ENCODE peak calls at places on chromosome 14, in eight cellular contexts. Q is psoas muscle; M is fibroblast of lung; Z is CD8-positive, alpha-beta memory T cell; K is astrocyte; J is heart left ventricle; S is SJSA1; P is OCI-LY7. G is an unnamed sample. For H3K4me1, the result is how much of the 10 kb centered on the place peaks cover.

GRCh38 chr14:57732886-57733285 is 133.0 kb downstream of the SLC35F4 start:
- DNase-seq in Q (no peak), M (peak), Z (no peak), K (peak), J (no peak), S (no peak), P (no peak), G (no peak)

GRCh38 chr14:61927015-61927414 is 164.8 kb downstream of the SNAPC1 start:
- DNase-seq in Q (no peak), M (peak), Z (no peak), K (peak), J (no peak), S (peak), P (no peak), G (no peak)

GRCh38 chr14:63027719-63028118 is 17.5 kb downstream of the KCNH5 start:
- DNase-seq in Q (no peak), M (no peak), Z (no peak), K (no peak), J (no peak), S (no peak), P (no peak), G (no peak)

GRCh38 chr14:35388656-35389314 is 15.8 kb downstream of the NFKBIA start:
- DNase-seq in Q (peak), M (no peak), Z (no peak), K (no peak), J (no peak), S (no peak), P (no peak), G (no peak)

GRCh38 chr14:95185452-95186392 is 28.4 kb upstream of the DICER1 start:
- DNase-seq in Q (peak), M (peak), Z (no peak), K (no peak), J (peak), S (no peak), P (no peak), G (peak)

GRCh38 chr14:29584992-29585391 is 342.7 kb downstream of the PRKD1 start:
- DNase-seq in Q (peak), M (peak), Z (no peak), K (peak), J (peak), S (no peak), P (no peak), G (peak)

GRCh38 chr14:73755434-73756014 is 41.3 kb upstream of the PNMA1 start:
- DNase-seq in Q (no peak), M (no peak), Z (peak), K (no peak), J (peak), S (peak), P (peak), G (no peak)

GRCh38 chr14:81193924-81194633 is 26.7 kb downstream of the GTF2A1 start:
- DNase-seq in Q (no peak), M (no peak), Z (no peak), K (no peak), J (no peak), S (no peak), P (no peak), G (no peak)

GRCh38 chr14:103316723-103317122 is 17.3 kb upstream of the EIF5 start:
- DNase-seq in Q (no peak), M (no peak), Z (no peak), K (no peak), J (no peak), S (no peak), P (no peak), G (no peak)

GRCh38 chr14:77681196-77682157 is 26.3 kb downstream of the ALKBH1 start:
- DNase-seq in Q (no peak), M (peak), Z (no peak), K (peak), J (no peak), S (peak), P (no peak), G (no peak)

GRCh38 chr14:31449971-31450610 is 7.2 kb downstream of the DTD2 start:
- DNase-seq in Q (no peak), M (peak), Z (no peak), K (peak), J (no peak), S (peak), P (peak), G (no peak)

GRCh38 chr14:74257988-74258704 is 18.9 kb downstream of the VSX2 start:
- DNase-seq in Q (no peak), M (no peak), Z (no peak), K (no peak), J (no peak), S (no peak), P (no peak), G (no peak)

GRCh38 chr14:103232831-103233319 is 101.2 kb upstream of the EIF5 start:
- DNase-seq in Q (no peak), M (no peak), Z (no peak), K (no peak), J (no peak), S (no peak), P (no peak), G (no peak)

GRCh38 chr14:45198551-45198950 is 54.5 kb downstream of the MIS18BP1 start:
- DNase-seq in Q (no peak), M (peak), Z (no peak), K (peak), J (no peak), S (peak), P (no peak), G (no peak)

GRCh38 chr14:96614528-96614927 is 112.3 kb downstream of the PAPOLA start:
- DNase-seq in Q (no peak), M (no peak), Z (no peak), K (no peak), J (no peak), S (no peak), P (no peak), G (no peak)

GRCh38 chr14:41404121-41404520 is 202.6 kb upstream of the LRFN5 start:
- DNase-seq in Q (no peak), M (peak), Z (no peak), K (peak), J (no peak), S (no peak), P (no peak), G (no peak)

GRCh38 chr14:61296707-61297502 is 15.8 kb upstream of the TMEM30B start:
- DNase-seq in Q (no peak), M (peak), Z (peak), K (peak), J (no peak), S (peak), P (peak), G (no peak)

GRCh38 chr14:101972126-101972785 is 7.9 kb downstream of the DYNC1H1 start:
- DNase-seq in Q (peak), M (peak), Z (no peak), K (peak), J (peak), S (peak), P (no peak), G (peak)

GRCh38 chr14:101043891-101044290 is 140.4 kb upstream of the RTL1 start:
- DNase-seq in Q (no peak), M (no peak), Z (no peak), K (no peak), J (no peak), S (no peak), P (no peak), G (no peak)

DNA sequence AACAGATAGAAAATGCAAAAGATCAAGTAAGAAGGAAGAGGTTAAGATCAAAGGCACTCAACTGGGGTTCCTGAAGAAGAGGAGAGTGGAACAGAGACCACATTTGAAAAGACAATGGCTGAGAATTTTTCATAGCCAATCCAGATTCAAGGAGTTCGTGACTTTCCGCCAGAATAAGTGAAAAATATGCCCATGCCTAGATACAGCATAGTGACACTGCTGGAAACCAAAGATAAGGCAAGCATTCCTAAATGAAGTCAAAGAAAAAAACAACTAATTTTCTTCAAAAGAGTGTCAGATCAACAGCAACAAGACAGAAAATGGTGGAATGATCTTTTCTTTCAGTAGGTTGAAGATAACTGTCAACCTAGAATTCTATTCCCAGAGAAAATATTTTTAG is 47.5 kb downstream of the EGLN3 start:
- DNase-seq in Q (no peak), M (no peak), Z (no peak), K (no peak), J (no peak), S (no peak), P (no peak), G (no peak)
- H3K27ac ChIP-seq in Q (no peak), M (no peak), Z (no peak), K (no peak), J (no peak), S (no peak), P (no peak), G (no peak)

GRCh38 chr14:93005135-93005813 is 82.3 kb downstream of the CHGA start:
- DNase-seq in Q (peak), M (no peak), Z (no peak), K (no peak), J (no peak), S (no peak), P (no peak), G (no peak)
- H3K4me1 ChIP-seq in Q (under half), M (under half), Z (under half), K (under half), J (half or more), S (half or more), P (under half), G (under half)

DNA sequence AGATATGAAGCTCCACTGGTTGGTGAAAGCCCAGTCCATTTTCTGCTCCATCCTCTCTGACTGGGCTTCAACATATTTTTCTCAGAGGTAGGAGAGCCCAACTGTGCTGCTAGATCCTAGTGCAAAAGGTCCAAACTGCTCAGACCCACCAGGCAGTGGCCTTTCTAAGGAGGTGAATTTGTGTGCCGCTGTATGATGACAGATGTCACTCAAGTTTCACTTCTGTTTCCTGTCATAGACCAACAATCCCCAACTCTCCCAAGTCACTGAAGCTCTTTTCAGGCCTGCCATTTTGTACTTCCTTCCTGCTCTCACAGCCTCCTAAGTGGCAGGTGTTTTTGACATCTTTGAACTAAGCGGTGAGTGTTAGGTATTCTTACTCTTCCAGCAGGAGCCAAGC is 16.4 kb upstream of the RNASE4 start:
- DNase-seq in Q (no peak), M (no peak), Z (no peak), K (no peak), J (no peak), S (no peak), P (peak), G (no peak)
- H3K27ac ChIP-seq in Q (no peak), M (no peak), Z (no peak), K (no peak), J (no peak), S (no peak), P (peak), G (no peak)

GRCh38 chr14:89340782-89341181 is 76.3 kb downstream of the FOXN3 start:
- DNase-seq in Q (no peak), M (no peak), Z (no peak), K (no peak), J (no peak), S (no peak), P (no peak), G (no peak)
- H3K4me1 ChIP-seq in Q (under half), M (under half), Z (under half), K (under half), J (under half), S (under half), P (half or more), G (under half)

GRCh38 chr14:97697772-97698171 is 900.6 kb downstream of the VRK1 start:
- DNase-seq in Q (no peak), M (no peak), Z (no peak), K (no peak), J (no peak), S (no peak), P (no peak), G (no peak)
- H3K27ac ChIP-seq in Q (no peak), M (no peak), Z (no peak), K (no peak), J (no peak), S (no peak), P (no peak), G (no peak)

GRCh38 chr14:104688505-104688754 is 988 bp upstream of the INF2 start:
- DNase-seq in Q (no peak), M (no peak), Z (no peak), K (no peak), J (no peak), S (no peak), P (no peak), G (no peak)

GRCh38 chr14:104688755-104689619 is at the start of gene INF2:
- DNase-seq in Q (peak), M (peak), Z (no peak), K (no peak), J (peak), S (peak), P (peak), G (no peak)

GRCh38 chr14:104690861-104691455 is 1.5 kb downstream of the INF2 start:
- DNase-seq in Q (no peak), M (no peak), Z (no peak), K (no peak), J (no peak), S (no peak), P (no peak), G (no peak)

GRCh38 chr14:104690266-104690711 is 871 bp downstream of the INF2 start:
- DNase-seq in Q (no peak), M (no peak), Z (no peak), K (no peak), J (peak), S (no peak), P (no peak), G (no peak)

DNA sequence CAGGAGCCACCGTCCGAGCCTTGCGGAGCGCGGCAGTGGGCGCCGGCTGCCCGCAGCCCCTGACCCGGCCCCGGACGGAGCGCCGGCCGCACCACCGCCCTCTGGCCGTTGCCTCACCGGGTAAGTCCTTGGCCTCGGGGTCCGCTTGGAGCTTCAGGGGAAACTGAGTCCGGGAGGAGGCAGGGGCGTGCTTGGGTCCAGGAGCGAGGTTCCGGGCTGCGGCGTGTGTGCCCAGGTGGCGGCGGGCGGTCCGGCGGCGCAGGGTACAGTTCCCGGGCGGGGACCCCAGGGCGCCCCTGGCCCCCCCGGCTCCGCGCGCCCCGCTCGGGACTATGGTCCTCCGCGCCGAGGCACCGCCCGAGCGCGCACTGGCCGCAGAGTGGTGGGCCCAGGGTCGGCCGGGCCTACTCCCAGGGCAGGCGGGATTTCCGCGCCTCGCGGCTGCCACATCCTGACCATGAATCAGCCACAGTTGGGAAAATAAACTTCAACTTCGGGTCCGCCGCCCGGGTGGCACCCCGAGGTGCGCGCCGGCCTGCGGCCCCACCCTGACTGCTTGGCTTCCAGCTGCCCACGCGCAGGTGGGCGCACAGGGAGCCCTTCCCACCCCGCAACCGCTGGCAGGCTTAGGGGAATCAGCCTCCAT is 325 bp downstream of the INF2 start:
- DNase-seq in Q (no peak), M (no peak), Z (no peak), K (no peak), J (peak), S (no peak), P (peak), G (no peak)
- H3K4me1 ChIP-seq in Q (under half), M (under half), Z (half or more), K (half or more), J (half or more), S (under half), P (half or more), G (half or more)

GRCh38 chr14:59363545-59364226 is 101.5 kb downstream of the GPR135 start:
- DNase-seq in Q (no peak), M (peak), Z (no peak), K (peak), J (no peak), S (no peak), P (no peak), G (no peak)
- H3K27ac ChIP-seq in Q (peak), M (no peak), Z (no peak), K (peak), J (peak), S (peak), P (peak), G (peak)

DNA sequence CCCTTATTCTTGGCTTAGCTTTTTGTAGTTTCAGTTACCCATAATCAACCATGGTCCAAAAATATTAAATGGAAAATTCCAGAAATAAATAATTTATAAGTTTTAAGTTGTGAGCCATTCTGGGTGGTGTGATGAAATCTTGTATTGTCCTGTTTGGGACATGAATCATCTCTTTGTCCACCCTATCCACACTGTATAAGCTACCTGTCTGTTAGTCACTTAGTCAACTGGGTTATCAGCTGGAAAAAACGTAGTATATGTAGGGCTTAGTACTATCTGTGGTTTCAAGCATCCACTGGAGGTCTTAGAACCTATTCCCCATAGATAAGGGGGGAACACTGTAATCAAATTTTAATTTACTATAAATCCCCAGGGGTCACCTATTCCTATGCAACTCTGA is 52.7 kb downstream of the NKX2-1 start:
- DNase-seq in Q (no peak), M (no peak), Z (no peak), K (no peak), J (no peak), S (no peak), P (no peak), G (no peak)
- H3K4me1 ChIP-seq in Q (under half), M (under half), Z (under half), K (under half), J (under half), S (under half), P (under half), G (under half)

GRCh38 chr14:90397401-90398314 is 829 bp downstream of the CALM1 start:
- DNase-seq in Q (peak), M (peak), Z (peak), K (no peak), J (peak), S (peak), P (peak), G (no peak)
- H3K27ac ChIP-seq in Q (peak), M (peak), Z (peak), K (peak), J (peak), S (peak), P (peak), G (peak)

GRCh38 chr14:99248761-99249171 is 23.2 kb downstream of the BCL11B start:
- DNase-seq in Q (no peak), M (no peak), Z (no peak), K (no peak), J (no peak), S (no peak), P (no peak), G (no peak)
- H3K4me1 ChIP-seq in Q (under half), M (under half), Z (half or more), K (under half), J (under half), S (under half), P (under half), G (under half)

G was measured in right atrium auricular region.